ENCODE peak calls at places on chromosome 20, in six cellular contexts. V is psoas muscle, F is lung, Z is fibroblast of lung, S is transverse colon, T is heart right ventricle. P is an unnamed sample.
A peak's percentile ranks its signal among the peaks of the same experiment; 100 is the strongest.

GRCh38 chr20:59184880-59185447 is 21.3 kb downstream of the ZNF831 start:
- DNase-seq in Z (no peak), F (no peak), T (no peak), S (no peak), V (no peak), P (no peak)

GRCh38 chr20:32474967-32475819 is 109.9 kb downstream of the NOL4L start:
- DNase-seq in S (peak; percentile 94), T (peak; percentile 91), F (peak; percentile 94), Z (peak; percentile 97), V (peak; percentile 91), P (peak; percentile 39)

GRCh38 chr20:1663917-1664316 is 6.3 kb upstream of the SIRPG start:
- DNase-seq in V (no peak), F (no peak), T (no peak), Z (no peak), S (no peak), P (no peak)

GRCh38 chr20:10682939-10683338 is 9.1 kb upstream of the JAG1 start:
- DNase-seq in F (no peak), Z (no peak), T (no peak), V (no peak), S (no peak), P (no peak)

GRCh38 chr20:59831024-59831900 is 102.2 kb downstream of the SYCP2 start:
- DNase-seq in S (peak; percentile 51), Z (no peak), T (no peak), V (no peak), F (peak; percentile 44), P (no peak)

GRCh38 chr20:64109390-64109747 is 2.0 kb upstream of the NPBWR2 start:
- DNase-seq in F (no peak), V (no peak), S (peak; percentile 3), T (no peak), Z (no peak), P (no peak)

GRCh38 chr20:20150241-20150640 is 97.9 kb downstream of the CFAP61 start:
- DNase-seq in V (peak; percentile 63), T (no peak), S (no peak), F (no peak), Z (no peak), P (no peak)

GRCh38 chr20:9736373-9736772 is 102.5 kb downstream of the PAK5 start:
- DNase-seq in Z (no peak), T (no peak), S (no peak), F (no peak), V (no peak), P (no peak)

GRCh38 chr20:50127587-50128519 is 14.9 kb upstream of the UBE2V1 start:
- DNase-seq in Z (no peak), V (no peak), F (no peak), T (no peak), S (no peak), P (no peak)

GRCh38 chr20:23156170-23156841 is 70.2 kb upstream of the CD93 start:
- DNase-seq in S (peak; percentile 40), Z (peak; percentile 88), F (no peak), T (no peak), V (peak; percentile 69), P (no peak)
- H3K27ac ChIP-seq in S (peak overlapping the region; percentile 21), Z (peak overlapping the region; percentile 58), F (no peak overlapping the region), T (peak overlapping the region; percentile 12), V (peak overlapping the region; percentile 59), P (no peak overlapping the region)

DNA sequence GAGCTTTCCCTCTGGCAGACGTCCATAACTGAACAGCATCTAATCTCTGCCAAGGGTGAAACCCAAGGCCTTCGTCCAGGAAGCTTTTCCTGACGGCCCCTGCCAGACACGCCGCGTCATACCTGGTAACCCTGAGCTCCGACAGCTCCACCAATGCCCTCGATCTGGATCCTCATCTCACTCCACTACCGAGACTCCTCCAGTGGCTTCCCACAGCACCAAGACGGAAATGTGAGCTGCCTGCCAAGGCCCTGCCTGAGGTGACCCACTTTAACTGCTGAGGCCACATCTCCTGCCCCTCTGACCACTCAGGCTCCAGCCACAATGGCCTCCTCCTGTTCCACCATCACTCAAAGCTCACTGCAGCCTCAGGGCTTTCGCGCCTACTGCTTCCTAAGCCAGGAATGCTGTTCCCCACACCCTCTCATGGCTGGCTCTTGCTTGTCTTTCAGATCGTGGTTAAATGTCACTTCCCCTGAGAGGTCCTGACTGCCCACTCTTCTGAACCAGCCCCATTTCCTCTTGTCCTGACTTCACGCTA is 143.2 kb downstream of the PREX1 start:
- DNase-seq in V (no peak), F (no peak), T (no peak), S (peak; percentile 39), Z (no peak), P (no peak)
- H3K27ac ChIP-seq in V (no peak overlapping the region), F (peak overlapping the region; percentile 43), T (no peak overlapping the region), S (no peak overlapping the region), Z (no peak overlapping the region), P (peak overlapping the region; percentile 26)

GRCh38 chr20:24492031-24492607 is 22.7 kb downstream of the SYNDIG1 start:
- DNase-seq in T (no peak), V (no peak), S (no peak), Z (no peak), F (no peak), P (no peak)
- H3K27ac ChIP-seq in T (no peak overlapping the region), V (no peak overlapping the region), S (no peak overlapping the region), Z (no peak overlapping the region), F (no peak overlapping the region), P (no peak overlapping the region)

GRCh38 chr20:44221368-44221767 is 10.8 kb upstream of the OSER1 start:
- DNase-seq in Z (no peak), V (no peak), T (no peak), F (no peak), S (no peak), P (no peak)
- H3K27ac ChIP-seq in Z (no peak overlapping the region), V (no peak overlapping the region), T (no peak overlapping the region), F (no peak overlapping the region), S (no peak overlapping the region), P (no peak overlapping the region)

GRCh38 chr20:36228809-36229208 is 7.5 kb upstream of the AAR2 start:
- DNase-seq in T (no peak), F (no peak), Z (no peak), S (no peak), V (no peak), P (no peak)
- H3K27ac ChIP-seq in T (no peak overlapping the region), F (no peak overlapping the region), Z (no peak overlapping the region), S (no peak overlapping the region), V (no peak overlapping the region), P (no peak overlapping the region)

GRCh38 chr20:57062241-57062640 is 204.2 kb downstream of the BMP7 start:
- DNase-seq in V (no peak), S (no peak), T (no peak), F (no peak), Z (no peak), P (no peak)

GRCh38 chr20:57062696-57063270 is 203.7 kb downstream of the BMP7 start:
- DNase-seq in Z (no peak), V (no peak), T (no peak), F (no peak), S (no peak), P (no peak)

GRCh38 chr20:57061058-57061900 is 205.2 kb downstream of the BMP7 start:
- DNase-seq in Z (no peak), T (no peak), S (no peak), F (no peak), V (no peak), P (peak; percentile 2)

GRCh38 chr20:57059055-57059617 is 207.3 kb downstream of the BMP7 start:
- DNase-seq in F (no peak), T (no peak), V (no peak), S (no peak), Z (no peak), P (no peak)

DNA sequence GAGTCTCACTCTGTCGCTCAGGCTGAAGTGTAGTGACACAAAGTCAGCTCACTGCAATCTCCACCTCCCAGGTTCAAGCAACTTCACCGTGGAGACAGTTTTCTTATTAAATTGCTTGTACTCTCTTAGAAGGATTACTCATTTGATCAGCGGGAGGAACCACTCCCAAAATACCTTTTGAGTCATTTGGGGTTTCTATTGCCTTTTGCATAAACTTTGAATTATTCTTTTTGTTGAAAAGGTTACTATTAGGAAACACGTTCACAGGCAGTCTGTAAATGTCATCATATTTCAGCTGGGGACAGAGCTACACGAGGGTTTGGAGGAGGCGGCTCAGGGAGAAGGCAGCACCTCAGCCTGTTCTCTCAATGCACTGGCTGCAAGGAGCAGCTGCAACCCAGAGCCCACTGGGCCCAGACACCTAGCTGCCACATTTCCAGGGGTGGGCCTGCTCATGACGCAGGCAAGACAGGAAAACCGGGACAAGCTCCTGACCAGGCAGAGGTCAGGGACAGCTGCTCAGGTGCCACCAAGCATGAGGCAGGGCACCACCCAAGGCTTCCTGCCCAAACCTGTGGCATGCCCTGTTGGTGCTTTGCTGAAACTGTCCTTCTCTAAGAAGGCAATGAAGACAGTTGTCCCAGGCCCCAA is 205.9 kb downstream of the BMP7 start:
- DNase-seq in Z (no peak), F (no peak), V (no peak), S (no peak), T (no peak), P (no peak)
- H3K27ac ChIP-seq in Z (no peak overlapping the region), F (no peak overlapping the region), V (no peak overlapping the region), S (no peak overlapping the region), T (no peak overlapping the region), P (no peak overlapping the region)

GRCh38 chr20:46710149-46710913 is 882 bp downstream of the SLC2A10 start:
- DNase-seq in F (no peak), V (no peak), Z (no peak), S (peak; percentile 21), T (no peak), P (no peak)
- H3K27ac ChIP-seq in F (peak overlapping the region; percentile 75), V (no peak overlapping the region), Z (peak overlapping the region; percentile 60), S (peak overlapping the region; percentile 84), T (peak overlapping the region; percentile 48), P (peak overlapping the region; percentile 16)

DNA sequence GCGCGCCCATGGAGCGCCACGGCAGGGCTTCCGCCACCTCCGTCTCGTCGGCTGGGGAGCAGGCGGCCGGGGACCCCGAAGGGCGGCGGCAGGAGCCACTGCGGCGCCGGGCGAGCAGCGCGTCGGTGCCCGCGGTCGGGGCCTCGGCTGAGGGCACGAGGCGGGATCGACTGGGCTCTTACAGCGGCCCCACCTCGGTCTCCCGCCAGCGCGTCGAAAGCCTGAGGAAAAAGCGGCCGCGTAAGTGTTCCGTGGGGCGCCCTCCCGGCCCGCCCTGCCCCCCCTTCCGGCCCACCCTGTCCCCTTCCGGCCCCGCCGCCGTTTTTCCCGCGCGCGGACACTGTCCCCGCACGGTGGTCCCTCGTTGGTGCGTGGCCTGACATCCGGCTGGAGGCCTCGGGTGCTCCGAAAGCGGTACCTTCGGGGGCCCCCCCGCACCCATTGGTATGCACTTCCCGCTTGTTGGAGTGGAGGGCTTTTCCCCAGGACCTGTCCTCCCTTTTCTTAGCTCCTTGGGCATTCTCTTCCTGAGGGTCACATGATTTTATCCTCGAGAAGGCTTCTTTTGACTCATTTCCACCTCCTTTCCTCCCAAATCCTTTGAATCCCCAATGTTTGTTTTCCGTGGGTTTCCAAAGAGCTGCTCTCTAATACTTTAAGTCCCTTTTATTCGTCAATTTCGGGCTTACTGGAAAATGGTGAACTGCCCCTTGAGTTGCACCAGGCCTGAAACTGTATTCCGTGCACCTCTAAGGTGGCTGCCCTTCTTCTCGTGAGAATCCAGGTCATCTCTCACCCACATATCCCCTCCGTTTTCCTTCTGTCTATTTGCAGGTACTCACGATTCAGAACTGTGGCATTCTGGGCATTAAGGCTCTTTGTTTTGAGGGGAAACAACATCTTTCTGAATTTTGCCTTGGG is 562 bp downstream of the PANK2 start:
- DNase-seq in F (peak; percentile 46), S (peak; percentile 50), T (peak; percentile 48), Z (no peak), V (peak; percentile 76), P (peak; percentile 62)
- H3K27ac ChIP-seq in F (peak overlapping the region; percentile 95), S (peak overlapping the region; percentile 93), T (peak overlapping the region; percentile 95), Z (peak overlapping the region; percentile 86), V (peak overlapping the region; percentile 89), P (peak overlapping the region; percentile 85)

DNA sequence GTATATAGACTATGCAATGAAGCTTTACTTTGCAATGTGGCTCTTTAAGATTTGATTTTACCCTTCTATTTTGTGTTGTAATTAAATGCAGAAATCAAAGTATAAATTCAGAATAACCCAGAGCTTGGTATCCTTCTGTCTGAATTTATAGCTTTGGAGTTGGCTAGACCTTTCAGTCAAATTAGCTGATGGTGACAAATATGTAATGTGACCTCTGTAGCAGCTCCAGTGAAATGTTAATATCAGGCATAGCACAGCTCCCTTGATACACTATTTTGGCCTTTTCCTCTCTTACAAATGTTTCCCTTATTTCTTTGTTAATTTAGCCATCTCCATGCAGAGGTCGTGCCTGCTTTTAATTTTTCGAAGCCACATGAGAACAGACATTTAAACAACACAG is 11.1 kb downstream of the CBFA2T2 start:
- DNase-seq in V (no peak), S (no peak), Z (no peak), T (no peak), F (no peak), P (no peak)
- H3K27ac ChIP-seq in V (no peak overlapping the region), S (no peak overlapping the region), Z (no peak overlapping the region), T (no peak overlapping the region), F (no peak overlapping the region), P (no peak overlapping the region)

P was measured in substantia nigra.